ENCODE peak calls at places on chromosomes 4 and X, in ten cellular contexts. One of them, this sample, is unnamed.

GRCh38 chr4:158858410-158859189 is 89.8 kb downstream of the FNIP2 start:
- DNase-seq in suprapubic skin: no peak
- DNase-seq in left lung: no peak
- DNase-seq in fibroblast of mammary gland: peak; percentile 88
- DNase-seq in IMR-90: peak; percentile 71
- DNase-seq in brain microvascular endothelial cell: peak; percentile 62
- DNase-seq in uterus: no peak
- DNase-seq in fibroblast of villous mesenchyme: peak; percentile 34
- DNase-seq in GM12865: no peak
- DNase-seq in fibroblast of pulmonary artery: no peak
- DNase-seq in this sample: peak; percentile 50

GRCh38 chr4:148497258-148497657 is 55.0 kb upstream of the NR3C2 start:
- DNase-seq in suprapubic skin: no peak
- DNase-seq in left lung: no peak
- DNase-seq in fibroblast of mammary gland: no peak
- DNase-seq in IMR-90: no peak
- DNase-seq in brain microvascular endothelial cell: no peak
- DNase-seq in uterus: no peak
- DNase-seq in fibroblast of villous mesenchyme: no peak
- DNase-seq in GM12865: no peak
- DNase-seq in fibroblast of pulmonary artery: no peak
- DNase-seq in this sample: no peak

GRCh38 chrX:153598541-153599191 is at the start of gene CCNQ:
- DNase-seq in suprapubic skin: no peak
- DNase-seq in left lung: no peak
- DNase-seq in fibroblast of mammary gland: peak; percentile 14
- DNase-seq in IMR-90: peak; percentile 10
- DNase-seq in brain microvascular endothelial cell: no peak
- DNase-seq in uterus: no peak
- DNase-seq in fibroblast of villous mesenchyme: peak; percentile 29
- DNase-seq in GM12865: peak; percentile 36
- DNase-seq in fibroblast of pulmonary artery: peak; percentile 20
- DNase-seq in this sample: peak; percentile 22

GRCh38 chr4:115871596-115871995 is 758.2 kb upstream of the NDST4 start:
- DNase-seq in suprapubic skin: no peak
- DNase-seq in left lung: no peak
- DNase-seq in fibroblast of mammary gland: no peak
- DNase-seq in IMR-90: no peak
- DNase-seq in brain microvascular endothelial cell: no peak
- DNase-seq in uterus: no peak
- DNase-seq in fibroblast of villous mesenchyme: no peak
- DNase-seq in GM12865: no peak
- DNase-seq in fibroblast of pulmonary artery: no peak
- DNase-seq in this sample: no peak

GRCh38 chr4:146370841-146371240 is 150.9 kb downstream of the SLC10A7 start:
- DNase-seq in suprapubic skin: no peak
- DNase-seq in left lung: no peak
- DNase-seq in fibroblast of mammary gland: peak; percentile 21
- DNase-seq in IMR-90: peak; percentile 37
- DNase-seq in brain microvascular endothelial cell: peak; percentile 48
- DNase-seq in uterus: no peak
- DNase-seq in fibroblast of villous mesenchyme: peak; percentile 63
- DNase-seq in GM12865: no peak
- DNase-seq in fibroblast of pulmonary artery: peak; percentile 4
- DNase-seq in this sample: no peak

GRCh38 chr4:101418055-101418454 is 70.7 kb upstream of the PPP3CA start:
- DNase-seq in suprapubic skin: no peak
- DNase-seq in left lung: no peak
- DNase-seq in fibroblast of mammary gland: peak; percentile 1
- DNase-seq in IMR-90: no peak
- DNase-seq in brain microvascular endothelial cell: no peak
- DNase-seq in uterus: no peak
- DNase-seq in fibroblast of villous mesenchyme: no peak
- DNase-seq in GM12865: peak; percentile 78
- DNase-seq in fibroblast of pulmonary artery: no peak
- DNase-seq in this sample: peak; percentile 5

GRCh38 chrX:107713205-107714195 is 62.1 kb downstream of the TSC22D3 start:
- DNase-seq in suprapubic skin: peak; percentile 61
- DNase-seq in left lung: no peak
- DNase-seq in fibroblast of mammary gland: peak; percentile 43
- DNase-seq in IMR-90: no peak
- DNase-seq in brain microvascular endothelial cell: no peak
- DNase-seq in uterus: peak; percentile 44
- DNase-seq in fibroblast of villous mesenchyme: no peak
- DNase-seq in GM12865: no peak
- DNase-seq in fibroblast of pulmonary artery: peak; percentile 39
- DNase-seq in this sample: peak; percentile 17

GRCh38 chr4:36394352-36394903 is 113.0 kb downstream of the DTHD1 start:
- DNase-seq in suprapubic skin: no peak
- DNase-seq in left lung: no peak
- DNase-seq in fibroblast of mammary gland: no peak
- DNase-seq in IMR-90: no peak
- DNase-seq in brain microvascular endothelial cell: no peak
- DNase-seq in uterus: no peak
- DNase-seq in fibroblast of villous mesenchyme: no peak
- DNase-seq in GM12865: peak; percentile 77
- DNase-seq in fibroblast of pulmonary artery: no peak
- DNase-seq in this sample: no peak

GRCh38 chr4:86497980-86498379 is 96.1 kb upstream of the PTPN13 start:
- DNase-seq in suprapubic skin: no peak
- DNase-seq in left lung: peak; percentile 37
- DNase-seq in fibroblast of mammary gland: no peak
- DNase-seq in IMR-90: no peak
- DNase-seq in brain microvascular endothelial cell: peak; percentile 5
- DNase-seq in uterus: no peak
- DNase-seq in fibroblast of villous mesenchyme: no peak
- DNase-seq in GM12865: no peak
- DNase-seq in fibroblast of pulmonary artery: no peak
- DNase-seq in this sample: peak; percentile 22

GRCh38 chr4:86500527-86500926 is 93.6 kb upstream of the PTPN13 start:
- DNase-seq in suprapubic skin: no peak
- DNase-seq in left lung: no peak
- DNase-seq in fibroblast of mammary gland: no peak
- DNase-seq in IMR-90: no peak
- DNase-seq in brain microvascular endothelial cell: no peak
- DNase-seq in uterus: no peak
- DNase-seq in fibroblast of villous mesenchyme: peak; percentile 30
- DNase-seq in GM12865: no peak
- DNase-seq in fibroblast of pulmonary artery: no peak
- DNase-seq in this sample: peak; percentile 16

GRCh38 chr4:86497131-86497530 is 97.0 kb upstream of the PTPN13 start:
- DNase-seq in suprapubic skin: no peak
- DNase-seq in left lung: no peak
- DNase-seq in fibroblast of mammary gland: no peak
- DNase-seq in IMR-90: no peak
- DNase-seq in brain microvascular endothelial cell: no peak
- DNase-seq in uterus: no peak
- DNase-seq in fibroblast of villous mesenchyme: no peak
- DNase-seq in GM12865: peak; percentile 25
- DNase-seq in fibroblast of pulmonary artery: peak; percentile 22
- DNase-seq in this sample: peak; percentile 49

GRCh38 chr4:86496094-86497060 is 97.7 kb upstream of the PTPN13 start:
- DNase-seq in suprapubic skin: no peak
- DNase-seq in left lung: no peak
- DNase-seq in fibroblast of mammary gland: peak; percentile 57
- DNase-seq in IMR-90: peak; percentile 57
- DNase-seq in brain microvascular endothelial cell: peak; percentile 25
- DNase-seq in uterus: peak; percentile 34
- DNase-seq in fibroblast of villous mesenchyme: peak; percentile 67
- DNase-seq in GM12865: peak; percentile 58
- DNase-seq in fibroblast of pulmonary artery: peak; percentile 69
- DNase-seq in this sample: peak; percentile 63

DNA sequence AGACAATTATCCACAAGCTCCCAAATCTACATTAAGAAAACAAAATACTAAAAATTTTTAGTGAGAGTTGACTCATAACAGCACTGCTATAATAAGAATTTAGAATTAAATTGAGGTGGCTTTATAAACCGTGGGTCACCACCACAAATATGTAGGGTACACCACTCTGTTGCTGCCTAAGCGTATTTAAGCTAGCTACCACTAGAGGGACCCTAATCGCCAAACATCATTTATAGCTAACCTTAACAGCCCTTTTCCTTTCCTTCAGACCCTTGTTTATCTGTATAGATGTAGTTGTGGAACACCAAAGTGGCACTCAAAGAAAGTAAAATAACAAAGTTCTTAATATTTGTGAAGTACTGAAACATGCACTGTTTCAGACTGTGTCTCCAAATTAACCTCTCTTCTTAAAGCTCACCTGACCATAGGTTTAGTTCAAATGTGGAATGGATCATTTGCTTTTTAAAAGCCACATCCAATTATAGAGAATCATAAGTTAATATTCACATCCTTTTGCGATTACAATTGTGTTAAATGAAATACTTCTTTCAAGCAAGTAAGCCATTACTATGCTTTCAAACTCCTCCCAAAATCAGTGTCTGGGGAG is 95.5 kb upstream of the PTPN13 start:
- DNase-seq in suprapubic skin: no peak
- DNase-seq in left lung: no peak
- DNase-seq in fibroblast of mammary gland: peak; percentile 67
- DNase-seq in IMR-90: peak; percentile 68
- DNase-seq in brain microvascular endothelial cell: peak; percentile 53
- DNase-seq in uterus: no peak
- DNase-seq in fibroblast of villous mesenchyme: peak; percentile 62
- DNase-seq in GM12865: peak; percentile 77
- DNase-seq in fibroblast of pulmonary artery: peak; percentile 74
- DNase-seq in this sample: peak; percentile 75
- TF ChIP-seq CTCF in suprapubic skin: no peak
- TF ChIP-seq CTCF in left lung: peak; percentile 73
- TF ChIP-seq CTCF in fibroblast of mammary gland: peak; percentile 88
- TF ChIP-seq CTCF in IMR-90: peak; percentile 79
- TF ChIP-seq CTCF in brain microvascular endothelial cell: peak; percentile 80
- TF ChIP-seq CTCF in uterus: peak; percentile 70
- TF ChIP-seq CTCF in fibroblast of villous mesenchyme: peak; percentile 79
- TF ChIP-seq CTCF in GM12865: peak; percentile 80
- TF ChIP-seq CTCF in fibroblast of pulmonary artery: peak; percentile 88
- TF ChIP-seq CTCF in this sample: peak; percentile 90

GRCh38 chr4:181004056-181004455 is 1239.1 kb upstream of the TENM3 start:
- DNase-seq in suprapubic skin: no peak
- DNase-seq in left lung: no peak
- DNase-seq in fibroblast of mammary gland: peak; percentile 51
- DNase-seq in IMR-90: no peak
- DNase-seq in brain microvascular endothelial cell: no peak
- DNase-seq in uterus: no peak
- DNase-seq in fibroblast of villous mesenchyme: no peak
- DNase-seq in GM12865: no peak
- DNase-seq in fibroblast of pulmonary artery: no peak
- DNase-seq in this sample: peak; percentile 54

GRCh38 chr4:181008164-181008563 is 1235.0 kb upstream of the TENM3 start:
- DNase-seq in suprapubic skin: no peak
- DNase-seq in left lung: no peak
- DNase-seq in fibroblast of mammary gland: peak; percentile 27
- DNase-seq in IMR-90: no peak
- DNase-seq in brain microvascular endothelial cell: peak; percentile 56
- DNase-seq in uterus: no peak
- DNase-seq in fibroblast of villous mesenchyme: no peak
- DNase-seq in GM12865: no peak
- DNase-seq in fibroblast of pulmonary artery: peak; percentile 1
- DNase-seq in this sample: peak; percentile 43

GRCh38 chr4:181007751-181008150 is 1235.5 kb upstream of the TENM3 start:
- DNase-seq in suprapubic skin: no peak
- DNase-seq in left lung: no peak
- DNase-seq in fibroblast of mammary gland: peak; percentile 42
- DNase-seq in IMR-90: no peak
- DNase-seq in brain microvascular endothelial cell: peak; percentile 42
- DNase-seq in uterus: no peak
- DNase-seq in fibroblast of villous mesenchyme: no peak
- DNase-seq in GM12865: no peak
- DNase-seq in fibroblast of pulmonary artery: peak; percentile 3
- DNase-seq in this sample: no peak

GRCh38 chr4:181006509-181007290 is 1236.5 kb upstream of the TENM3 start:
- DNase-seq in suprapubic skin: no peak
- DNase-seq in left lung: no peak
- DNase-seq in fibroblast of mammary gland: peak; percentile 23
- DNase-seq in IMR-90: no peak
- DNase-seq in brain microvascular endothelial cell: no peak
- DNase-seq in uterus: no peak
- DNase-seq in fibroblast of villous mesenchyme: no peak
- DNase-seq in GM12865: no peak
- DNase-seq in fibroblast of pulmonary artery: no peak
- DNase-seq in this sample: no peak
- H3K4me3 ChIP-seq in suprapubic skin: peak overlapping the region; percentile 36
- H3K4me3 ChIP-seq in left lung: peak overlapping the region; percentile 1
- H3K4me3 ChIP-seq in fibroblast of mammary gland: peak overlapping the region; percentile 31
- H3K4me3 ChIP-seq in IMR-90: peak overlapping the region; percentile 14
- H3K4me3 ChIP-seq in brain microvascular endothelial cell: peak overlapping the region; percentile 25
- H3K4me3 ChIP-seq in uterus: no peak overlapping the region
- H3K4me3 ChIP-seq in fibroblast of villous mesenchyme: no peak overlapping the region
- H3K4me3 ChIP-seq in GM12865: no peak overlapping the region
- H3K4me3 ChIP-seq in fibroblast of pulmonary artery: no peak overlapping the region
- H3K4me3 ChIP-seq in this sample: peak overlapping the region; percentile 50

DNA sequence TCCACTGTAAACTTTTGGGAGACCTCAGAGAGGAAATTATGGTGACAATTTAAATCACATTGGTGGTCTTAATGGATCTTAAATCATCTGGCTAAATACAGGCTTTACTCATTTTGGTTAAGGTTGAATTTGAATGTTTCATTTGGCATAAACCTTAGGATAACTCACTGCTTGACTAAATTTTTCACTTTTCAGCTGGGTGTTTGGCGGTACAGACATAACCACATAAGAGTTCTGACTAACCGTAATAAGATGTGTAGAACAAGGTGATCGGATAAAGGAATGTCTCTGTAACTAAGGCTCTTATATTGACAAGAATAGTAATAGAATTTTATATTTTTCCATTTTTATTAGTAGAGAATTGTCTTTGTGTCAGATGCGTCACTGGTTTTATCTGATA is 281.0 kb downstream of the BMPR1B start:
- DNase-seq in suprapubic skin: no peak
- DNase-seq in left lung: no peak
- DNase-seq in fibroblast of mammary gland: peak; percentile 12
- DNase-seq in IMR-90: no peak
- DNase-seq in brain microvascular endothelial cell: no peak
- DNase-seq in uterus: no peak
- DNase-seq in fibroblast of villous mesenchyme: no peak
- DNase-seq in GM12865: no peak
- DNase-seq in fibroblast of pulmonary artery: no peak
- DNase-seq in this sample: no peak
- TF ChIP-seq CTCF in suprapubic skin: no peak
- TF ChIP-seq CTCF in left lung: no peak
- TF ChIP-seq CTCF in fibroblast of mammary gland: no peak
- TF ChIP-seq CTCF in IMR-90: no peak
- TF ChIP-seq CTCF in brain microvascular endothelial cell: no peak
- TF ChIP-seq CTCF in uterus: no peak
- TF ChIP-seq CTCF in fibroblast of villous mesenchyme: no peak
- TF ChIP-seq CTCF in GM12865: no peak
- TF ChIP-seq CTCF in fibroblast of pulmonary artery: no peak
- TF ChIP-seq CTCF in this sample: no peak

GRCh38 chr4:10226756-10227155 is 110.2 kb upstream of the WDR1 start:
- DNase-seq in suprapubic skin: no peak
- DNase-seq in left lung: no peak
- DNase-seq in fibroblast of mammary gland: peak; percentile 4
- DNase-seq in IMR-90: no peak
- DNase-seq in brain microvascular endothelial cell: no peak
- DNase-seq in uterus: no peak
- DNase-seq in fibroblast of villous mesenchyme: no peak
- DNase-seq in GM12865: no peak
- DNase-seq in fibroblast of pulmonary artery: peak; percentile 52
- DNase-seq in this sample: peak; percentile 86

GRCh38 chr4:10237131-10237530 is 120.5 kb upstream of the WDR1 start:
- DNase-seq in suprapubic skin: no peak
- DNase-seq in left lung: no peak
- DNase-seq in fibroblast of mammary gland: no peak
- DNase-seq in IMR-90: no peak
- DNase-seq in brain microvascular endothelial cell: no peak
- DNase-seq in uterus: no peak
- DNase-seq in fibroblast of villous mesenchyme: no peak
- DNase-seq in GM12865: no peak
- DNase-seq in fibroblast of pulmonary artery: no peak
- DNase-seq in this sample: no peak

GRCh38 chr4:10232114-10232513 is 115.5 kb upstream of the WDR1 start:
- DNase-seq in suprapubic skin: no peak
- DNase-seq in left lung: no peak
- DNase-seq in fibroblast of mammary gland: no peak
- DNase-seq in IMR-90: no peak
- DNase-seq in brain microvascular endothelial cell: no peak
- DNase-seq in uterus: no peak
- DNase-seq in fibroblast of villous mesenchyme: no peak
- DNase-seq in GM12865: no peak
- DNase-seq in fibroblast of pulmonary artery: no peak
- DNase-seq in this sample: no peak
- H3K4me3 ChIP-seq in suprapubic skin: no peak overlapping the region
- H3K4me3 ChIP-seq in left lung: no peak overlapping the region
- H3K4me3 ChIP-seq in fibroblast of mammary gland: no peak overlapping the region
- H3K4me3 ChIP-seq in IMR-90: no peak overlapping the region
- H3K4me3 ChIP-seq in brain microvascular endothelial cell: no peak overlapping the region
- H3K4me3 ChIP-seq in uterus: no peak overlapping the region
- H3K4me3 ChIP-seq in fibroblast of villous mesenchyme: no peak overlapping the region
- H3K4me3 ChIP-seq in GM12865: no peak overlapping the region
- H3K4me3 ChIP-seq in fibroblast of pulmonary artery: no peak overlapping the region
- H3K4me3 ChIP-seq in this sample: no peak overlapping the region

This sample was measured in AG10803.